ENCODE peak calls at places on chromosomes 13 and 19, in six cellular contexts. W is activated T-helper 1 cell treated with Interleukin-2 at 50 U/mL for 16 hours, B is nucleus accumbens, L is HFFc6, Q is foreskin fibroblast, C is heart left ventricle. X is an unnamed sample.

GRCh38 chr13:40563350-40564125 is 102.9 kb downstream of the FOXO1 start:
- DNase-seq in W (no peak), L (no peak), C (no peak), Q (peak), B (no peak), X (no peak)

GRCh38 chr19:38692458-38693379 is 45.3 kb downstream of the ACTN4 start:
- DNase-seq in Q (peak), L (no peak), B (no peak), W (no peak), C (no peak), X (no peak)

GRCh38 chr19:38676023-38676877 is 28.8 kb downstream of the ACTN4 start:
- DNase-seq in W (no peak), B (no peak), L (peak), Q (peak), C (no peak), X (no peak)

GRCh38 chr13:34358811-34359513 is 541.0 kb downstream of the RFC3 start:
- DNase-seq in Q (peak), C (no peak), W (no peak), L (peak), B (no peak), X (no peak)

GRCh38 chr19:47095707-47096704 is 17.6 kb downstream of the ZC3H4 start:
- DNase-seq in L (no peak), W (no peak), C (peak), Q (no peak), B (no peak), X (no peak)

GRCh38 chr13:90403330-90404082 is 944.0 kb upstream of the MIR17HG start:
- DNase-seq in C (no peak), Q (no peak), W (no peak), B (no peak), L (no peak), X (no peak)

GRCh38 chr13:38819053-38819452 is 132.2 kb downstream of the FREM2 start:
- DNase-seq in B (no peak), W (no peak), C (no peak), L (no peak), Q (no peak), X (no peak)

GRCh38 chr19:40418040-40418439 is 4.9 kb upstream of the PRX start:
- DNase-seq in Q (no peak), B (no peak), C (no peak), L (no peak), W (no peak), X (no peak)

GRCh38 chr13:73248711-73249580 is 190.1 kb downstream of the KLF5 start:
- DNase-seq in C (no peak), L (no peak), B (no peak), W (no peak), Q (no peak), X (no peak)

GRCh38 chr13:95902736-95903135 is 150.5 kb downstream of the UGGT2 start:
- DNase-seq in B (no peak), L (no peak), W (no peak), Q (no peak), C (no peak), X (no peak)

GRCh38 chr19:14433454-14434156 is 499 bp downstream of the PKN1 start:
- DNase-seq in Q (peak), B (no peak), C (peak), L (no peak), W (no peak), X (no peak)

GRCh38 chr19:15871570-15871969 is 26.3 kb downstream of the CYP4F2 start:
- DNase-seq in W (no peak), C (no peak), L (no peak), B (no peak), Q (no peak), X (no peak)

GRCh38 chr19:3459322-3459881 is 20.9 kb downstream of the SMIM24 start:
- DNase-seq in B (no peak), Q (peak), W (no peak), L (peak), C (peak), X (no peak)

GRCh38 chr19:43747557-43748204 is 7.1 kb downstream of the SMG9 start:
- DNase-seq in L (no peak), W (no peak), Q (no peak), B (no peak), C (no peak), X (no peak)

GRCh38 chr13:27476943-27477681 is 26.7 kb upstream of the MTIF3 start:
- DNase-seq in C (no peak), Q (peak), B (no peak), W (no peak), L (peak), X (no peak)

GRCh38 chr19:42323473-42323851 is 2.0 kb upstream of the MEGF8 start:
- DNase-seq in L (no peak), W (no peak), C (no peak), B (no peak), Q (peak), X (no peak)

GRCh38 chr19:49985926-49986325 is 25.0 kb upstream of the SIGLEC11 start:
- DNase-seq in B (no peak), W (no peak), Q (no peak), L (no peak), C (no peak), X (no peak)

GRCh38 chr19:48899781-48900476 is at the start of gene NUCB1:
- DNase-seq in Q (peak), L (peak), B (peak), W (peak), C (peak), X (peak)

GRCh38 chr19:2398735-2399305 is 28.6 kb downstream of the TIMM13 start:
- DNase-seq in L (no peak), C (no peak), B (no peak), Q (no peak), W (no peak), X (no peak)

GRCh38 chr13:42393573-42394360 is 121.8 kb downstream of the AKAP11 start:
- DNase-seq in B (no peak), L (no peak), Q (no peak), C (peak), W (no peak), X (no peak)

GRCh38 chr19:38913958-38914357 is 2.0 kb upstream of the CCER2 start:
- DNase-seq in B (no peak), L (no peak), C (no peak), Q (no peak), W (no peak), X (no peak)

GRCh38 chr13:85582890-85583289 is 216.3 kb downstream of the SLITRK6 start:
- DNase-seq in C (no peak), W (no peak), B (no peak), L (no peak), Q (peak), X (no peak)

GRCh38 chr13:102772042-102772425 is 1.6 kb downstream of the TEX30 start:
- DNase-seq in L (no peak), W (no peak), B (no peak), Q (no peak), C (no peak), X (no peak)

GRCh38 chr19:3136684-3137055 is 837 bp downstream of the GNA15 start:
- DNase-seq in W (no peak), Q (no peak), L (no peak), B (no peak), C (peak), X (no peak)

GRCh38 chr13:45967589-45967988 is 85.0 kb downstream of the ZC3H13 start:
- DNase-seq in W (no peak), C (no peak), Q (no peak), B (no peak), L (no peak), X (no peak)

X was measured in activated gamma-delta T cell treated with anti-CD3 and anti-CD28 coated beads, Interleukin-2, amount 50 U/mL, for 16 hours.